ENCODE peak calls at places on chromosomes 12 and 14, in seven cellular contexts. O is T follicular helper cell; N is CD8-positive, alpha-beta T cell; P is activated T-helper 1 cell treated with anti-CD3 and anti-CD28 coated beads, Interleukin-2, amount 50 U/mL, for 16 hours; Q is substantia nigra; M is germinal center; T is WTC11. J is an unnamed sample.

GRCh38 chr12:53951577-53952334 is 2.9 kb upstream of the HOXC12 start:
- DNase-seq in Q (no peak), N (no peak), P (no peak), O (no peak), M (no peak), T (no peak), J (no peak)

GRCh38 chr12:93776581-93777018 is 99.4 kb downstream of the CRADD start:
- DNase-seq in Q (no peak), O (no peak), P (no peak), M (no peak), N (no peak), T (no peak), J (no peak)

GRCh38 chr12:41537522-41537921 is 349.4 kb downstream of the PDZRN4 start:
- DNase-seq in M (no peak), P (no peak), T (no peak), N (no peak), Q (no peak), O (no peak), J (no peak)

GRCh38 chr12:7152818-7153217 is 22.6 kb downstream of the CLSTN3 start:
- DNase-seq in T (no peak), M (no peak), P (no peak), Q (no peak), O (no peak), N (no peak), J (no peak)

GRCh38 chr14:84465890-84466289 is 1064.1 kb upstream of the FLRT2 start:
- DNase-seq in T (no peak), O (no peak), Q (no peak), P (no peak), M (no peak), N (no peak), J (no peak)

GRCh38 chr12:60920841-60921495 is 1325.1 kb downstream of the SLC16A7 start:
- DNase-seq in P (no peak), O (no peak), T (no peak), N (no peak), M (no peak), Q (no peak), J (no peak)

GRCh38 chr12:107369679-107370078 is 276.3 kb upstream of the CRY1 start:
- DNase-seq in N (no peak), T (no peak), O (no peak), M (no peak), P (no peak), Q (no peak), J (no peak)

GRCh38 chr12:45216297-45216982 is 545 bp downstream of the ANO6 start:
- DNase-seq in N (peak), O (no peak), T (peak), P (peak), M (peak), Q (peak), J (peak)

GRCh38 chr12:30437616-30438015 is 258.1 kb downstream of the IPO8 start:
- DNase-seq in N (no peak), O (no peak), Q (no peak), M (no peak), T (no peak), P (no peak), J (no peak)

GRCh38 chr12:125453751-125454150 is 388.5 kb downstream of the AACS start:
- DNase-seq in N (no peak), O (no peak), T (no peak), M (no peak), Q (peak), P (no peak), J (no peak)

GRCh38 chr14:86574026-86574777 is 1044.3 kb downstream of the FLRT2 start:
- DNase-seq in M (no peak), O (no peak), N (no peak), P (no peak), Q (no peak), T (no peak), J (no peak)

GRCh38 chr12:131896080-131896810 is 1.8 kb downstream of the ULK1 start:
- DNase-seq in P (peak), M (peak), O (peak), T (peak), N (peak), Q (peak), J (peak)

GRCh38 chr12:104637616-104638015 is 180.9 kb downstream of the CHST11 start:
- DNase-seq in Q (no peak), M (no peak), P (no peak), O (no peak), N (no peak), T (no peak), J (no peak)

GRCh38 chr14:101494826-101495225 is 66.5 kb upstream of the DIO3 start:
- DNase-seq in N (no peak), O (no peak), P (no peak), M (no peak), T (no peak), Q (no peak), J (no peak)

GRCh38 chr12:28171356-28172060 is 18.7 kb upstream of the CCDC91 start:
- DNase-seq in M (no peak), Q (no peak), T (no peak), P (no peak), O (no peak), N (no peak), J (no peak)

GRCh38 chr14:74237441-74237840 is 1.8 kb upstream of the VSX2 start:
- DNase-seq in N (no peak), M (no peak), O (no peak), T (no peak), Q (no peak), P (no peak), J (no peak)

GRCh38 chr14:105021656-105022275 is 883 bp upstream of the CDCA4 start:
- DNase-seq in Q (no peak), O (peak), N (peak), T (peak), M (peak), P (no peak), J (peak)

GRCh38 chr14:53967606-53968005 is 11.0 kb upstream of the BMP4 start:
- DNase-seq in O (no peak), N (no peak), T (no peak), M (no peak), P (no peak), Q (no peak), J (no peak)

GRCh38 chr14:71339650-71340415 is 432.6 kb downstream of the PCNX1 start:
- DNase-seq in P (no peak), T (no peak), O (no peak), M (no peak), Q (no peak), N (no peak), J (no peak)

GRCh38 chr12:25701290-25701689 is 148.2 kb upstream of the LMNTD1 start:
- DNase-seq in Q (no peak), O (no peak), T (no peak), M (no peak), N (no peak), P (no peak), J (no peak)

GRCh38 chr12:42145552-42146215 is 1.0 kb upstream of the GXYLT1 start:
- DNase-seq in T (no peak), O (no peak), Q (no peak), N (no peak), M (no peak), P (no peak), J (no peak)

GRCh38 chr12:132761032-132761910 is at the start of gene ANKLE2:
- DNase-seq in O (peak), N (peak), M (peak), T (peak), P (peak), Q (peak), J (peak)

GRCh38 chr14:78070344-78070743 is 99.8 kb upstream of the NRXN3 start:
- DNase-seq in O (no peak), M (no peak), T (no peak), P (no peak), N (no peak), Q (no peak), J (no peak)

GRCh38 chr14:77140937-77141591 is 527 bp downstream of the ZDHHC22 start:
- DNase-seq in T (peak), M (peak), P (no peak), Q (no peak), N (no peak), O (no peak), J (peak)

GRCh38 chr14:41154143-41154807 is 452.4 kb upstream of the LRFN5 start:
- DNase-seq in T (peak), Q (no peak), N (no peak), M (no peak), P (peak), O (no peak), J (no peak)

GRCh38 chr12:12046401-12046800 is 24.3 kb upstream of the BCL2L14 start:
- DNase-seq in N (no peak), O (no peak), T (no peak), M (no peak), Q (no peak), P (no peak), J (no peak)

GRCh38 chr12:21562859-21563258 is 36.8 kb downstream of the SPX start:
- DNase-seq in T (no peak), P (no peak), Q (no peak), M (no peak), O (no peak), N (no peak), J (no peak)

J was measured in nephron progenitor cell.